ENCODE peak calls at places on chromosomes 3 and 15, in six cellular contexts. I is neuronal stem cell, G is mesendoderm, L is HepG2, X is endothelial cell of umbilical vein, A is colonic mucosa. H is an unnamed sample.

GRCh38 chr3:127486337-127486944 is 104.1 kb downstream of the TPRA1 start:
- DNase-seq in I (no peak), G (no peak), L (no peak), X (no peak), A (no peak), H (no peak)

GRCh38 chr3:23667536-23668429 is 138.0 kb upstream of the UBE2E1 start:
- DNase-seq in I (no peak), G (no peak), L (no peak), X (no peak), A (no peak), H (no peak)

GRCh38 chr3:19213608-19214220 is 65.4 kb downstream of the KCNH8 start:
- DNase-seq in I (no peak), G (peak), L (peak), X (no peak), A (no peak), H (peak)

GRCh38 chr15:88505721-88506120 is 38.2 kb downstream of the MRPS11 start:
- DNase-seq in I (no peak), G (no peak), L (no peak), X (no peak), A (no peak), H (no peak)

GRCh38 chr15:63833246-63833696 is 477 bp downstream of the HERC1 start:
- DNase-seq in I (peak), G (peak), L (no peak), X (no peak), A (peak), H (no peak)

GRCh38 chr3:30343067-30343831 is 263.2 kb upstream of the TGFBR2 start:
- DNase-seq in I (no peak), G (peak), L (no peak), X (peak), A (no peak), H (no peak)

GRCh38 chr3:76561494-76562242 is 478.2 kb upstream of the ROBO2 start:
- DNase-seq in I (no peak), G (peak), L (no peak), X (no peak), A (no peak), H (no peak)

GRCh38 chr15:67024322-67024997 is 40.9 kb upstream of the SMAD3 start:
- DNase-seq in I (no peak), G (peak), L (peak), X (peak), A (peak), H (no peak)

DNA sequence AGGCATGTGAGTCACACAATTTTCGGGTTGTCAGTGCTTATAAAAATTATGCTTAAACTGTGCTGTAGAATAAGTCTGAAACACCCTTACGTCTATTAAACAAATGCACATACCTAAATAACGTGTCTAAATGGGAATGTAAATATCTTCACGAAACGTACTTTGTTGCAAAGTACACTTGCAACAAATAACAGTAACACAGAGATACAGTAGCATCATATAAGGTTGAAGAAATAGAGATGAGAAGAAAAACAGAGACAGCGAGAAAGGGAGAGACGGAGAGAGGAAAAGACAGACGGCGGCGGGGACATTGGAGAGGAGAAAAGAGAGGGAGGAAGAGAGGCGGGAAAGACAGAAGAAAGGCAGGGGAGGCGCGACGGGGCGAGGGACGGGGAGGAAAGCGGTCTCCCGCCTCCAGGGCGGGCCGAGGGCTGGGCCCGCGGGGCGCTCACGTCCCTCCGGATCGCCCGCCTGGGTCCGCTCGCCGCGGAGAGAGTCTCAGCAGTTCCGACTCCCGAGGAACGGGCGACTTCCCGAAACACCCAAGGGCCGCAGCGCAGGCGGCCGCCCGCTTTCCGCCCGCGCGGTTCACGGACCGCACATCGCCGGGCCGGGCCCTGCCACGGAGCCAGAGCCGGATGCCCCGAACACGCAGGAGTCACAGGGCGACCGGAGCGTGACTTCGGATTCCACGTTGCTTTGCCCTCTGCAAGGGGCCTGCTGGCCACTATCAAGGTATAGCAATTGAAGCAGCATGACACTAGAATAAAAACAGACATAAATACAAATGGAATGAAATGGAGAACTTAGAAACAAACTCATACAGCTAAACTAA is 153.4 kb downstream of the LMLN start:
- DNase-seq in I (no peak), G (peak), L (no peak), X (peak), A (no peak), H (no peak)
- H3K9ac ChIP-seq in I (no peak), G (peak), L (no peak), X (no peak), A (no peak), H (no peak)

GRCh38 chr15:77497942-77498361 is 77.3 kb downstream of the HMG20A start:
- DNase-seq in I (no peak), G (no peak), L (no peak), X (no peak), A (no peak), H (no peak)
- H3K9ac ChIP-seq in I (no peak), G (no peak), L (no peak), X (no peak), A (no peak), H (peak)

DNA sequence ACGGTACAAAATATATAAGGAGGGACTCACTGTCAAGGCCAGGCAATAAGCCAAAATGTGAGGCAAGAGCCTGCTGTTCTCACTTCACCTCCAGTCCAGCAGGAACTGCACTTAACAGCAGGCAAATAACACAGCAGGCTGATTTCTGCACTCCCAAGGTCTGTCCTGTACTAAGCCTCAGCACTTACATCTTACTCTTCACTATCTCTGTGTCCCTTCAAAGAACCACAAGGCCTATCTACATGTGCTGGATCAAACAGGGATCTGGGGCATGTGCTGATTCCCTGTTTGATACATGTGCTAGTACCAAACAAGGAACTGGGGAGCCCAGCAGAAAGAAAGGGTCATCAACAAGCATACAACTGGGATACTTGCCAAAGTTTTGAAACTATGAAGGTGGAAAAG is 22.2 kb downstream of the UACA start:
- DNase-seq in I (no peak), G (no peak), L (peak), X (peak), A (peak), H (no peak)
- H3K9ac ChIP-seq in I (no peak), G (no peak), L (peak), X (peak), A (no peak), H (no peak)

DNA sequence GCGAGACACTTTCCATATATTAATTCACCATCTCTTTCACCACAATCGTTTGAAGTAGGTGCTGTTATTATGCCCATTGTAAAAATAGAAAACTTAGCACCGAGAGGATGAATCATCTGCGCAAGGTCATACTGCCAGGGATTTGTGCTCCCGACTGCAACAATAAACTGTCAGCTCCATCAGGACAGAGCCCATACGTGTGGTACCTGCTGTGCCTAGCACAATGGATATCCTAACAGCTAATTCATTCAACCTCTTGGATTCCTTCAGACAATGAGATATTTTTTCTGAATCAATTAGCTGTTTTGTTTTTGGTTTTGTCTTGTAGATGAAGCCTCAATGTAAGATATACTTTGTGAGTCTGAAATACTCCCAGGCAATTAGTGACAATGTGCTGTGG is 32.3 kb upstream of the PROK2 start:
- DNase-seq in I (no peak), G (peak), L (no peak), X (no peak), A (no peak), H (peak)
- H3K9ac ChIP-seq in I (no peak), G (no peak), L (no peak), X (no peak), A (no peak), H (no peak)